ENCODE peak calls at places on chromosomes 3 and 15, in four cellular contexts. One of them, this sample, is unnamed.

GRCh38 chr3:53354945-53355498 is 7.7 kb upstream of the DCP1A start:
- DNase-seq in K562: no peak
- DNase-seq in SK-N-SH: no peak
- DNase-seq in WTC11: no peak
- DNase-seq in this sample: no peak

GRCh38 chr3:53850895-53851294 is 4.5 kb downstream of the IL17RB start:
- DNase-seq in WTC11: no peak
- DNase-seq in SK-N-SH: no peak
- DNase-seq in K562: no peak
- DNase-seq in this sample: no peak

GRCh38 chr15:85704021-85704420 is 90.7 kb downstream of the KLHL25 start:
- DNase-seq in WTC11: no peak
- DNase-seq in SK-N-SH: no peak
- DNase-seq in K562: no peak
- DNase-seq in this sample: no peak

GRCh38 chr3:117045143-117045542 is 335.6 kb downstream of the TUSC7 start:
- DNase-seq in SK-N-SH: no peak
- DNase-seq in WTC11: peak
- DNase-seq in K562: no peak
- DNase-seq in this sample: no peak

GRCh38 chr3:50287262-50287661 is 5.0 kb downstream of the IFRD2 start:
- DNase-seq in SK-N-SH: no peak
- DNase-seq in WTC11: no peak
- DNase-seq in K562: no peak
- DNase-seq in this sample: no peak

GRCh38 chr3:146269271-146269670 is 18.4 kb upstream of the PLSCR4 start:
- DNase-seq in WTC11: no peak
- DNase-seq in SK-N-SH: no peak
- DNase-seq in K562: no peak
- DNase-seq in this sample: no peak

GRCh38 chr3:136899622-136900158 is 37.7 kb downstream of the NCK1 start:
- DNase-seq in SK-N-SH: no peak
- DNase-seq in K562: peak
- DNase-seq in WTC11: no peak
- DNase-seq in this sample: no peak

GRCh38 chr3:4977889-4978258 is 1.4 kb upstream of the BHLHE40 start:
- DNase-seq in SK-N-SH: no peak
- DNase-seq in K562: no peak
- DNase-seq in WTC11: no peak
- DNase-seq in this sample: no peak

GRCh38 chr3:188421151-188421821 is 267.3 kb downstream of the LPP start:
- DNase-seq in WTC11: no peak
- DNase-seq in K562: no peak
- DNase-seq in SK-N-SH: no peak
- DNase-seq in this sample: no peak

GRCh38 chr3:156580986-156581385 is 26.1 kb upstream of the SSR3 start:
- DNase-seq in WTC11: no peak
- DNase-seq in K562: no peak
- DNase-seq in SK-N-SH: no peak
- DNase-seq in this sample: no peak

GRCh38 chr15:31330111-31330785 is 3.6 kb downstream of the KLF13 start:
- DNase-seq in WTC11: no peak
- DNase-seq in K562: no peak
- DNase-seq in SK-N-SH: no peak
- DNase-seq in this sample: no peak

GRCh38 chr3:191154827-191155226 is 44.2 kb upstream of the OSTN start:
- DNase-seq in WTC11: no peak
- DNase-seq in SK-N-SH: no peak
- DNase-seq in K562: no peak
- DNase-seq in this sample: no peak

GRCh38 chr3:130276203-130276803 is 69.2 kb upstream of the COL6A5 start:
- DNase-seq in SK-N-SH: peak
- DNase-seq in K562: peak
- DNase-seq in WTC11: no peak
- DNase-seq in this sample: no peak

GRCh38 chr3:51908026-51908425 is 4.9 kb upstream of the IQCF1 start:
- DNase-seq in SK-N-SH: no peak
- DNase-seq in WTC11: no peak
- DNase-seq in K562: no peak
- DNase-seq in this sample: no peak

GRCh38 chr3:196638922-196639516 is 475 bp upstream of the NRROS start:
- DNase-seq in WTC11: no peak
- DNase-seq in SK-N-SH: no peak
- DNase-seq in K562: no peak
- DNase-seq in this sample: no peak

GRCh38 chr15:93706881-93707280 is 524.5 kb upstream of the MCTP2 start:
- DNase-seq in WTC11: no peak
- DNase-seq in SK-N-SH: no peak
- DNase-seq in K562: no peak
- DNase-seq in this sample: no peak

GRCh38 chr3:100104442-100104798 is 9.9 kb downstream of the FILIP1L start:
- DNase-seq in WTC11: no peak
- DNase-seq in SK-N-SH: no peak
- DNase-seq in K562: no peak
- DNase-seq in this sample: no peak

GRCh38 chr3:74435631-74436030 is 178.8 kb downstream of the CNTN3 start:
- DNase-seq in WTC11: no peak
- DNase-seq in K562: no peak
- DNase-seq in SK-N-SH: no peak
- DNase-seq in this sample: no peak

GRCh38 chr3:119428538-119428937 is 34.9 kb downstream of the TMEM39A start:
- DNase-seq in WTC11: peak
- DNase-seq in K562: peak
- DNase-seq in SK-N-SH: no peak
- DNase-seq in this sample: no peak

GRCh38 chr3:46719044-46719565 is 1.4 kb upstream of the PRSS50 start:
- DNase-seq in K562: no peak
- DNase-seq in WTC11: no peak
- DNase-seq in SK-N-SH: no peak
- DNase-seq in this sample: no peak

GRCh38 chr3:46716461-46717441 is 918 bp downstream of the PRSS50 start:
- DNase-seq in SK-N-SH: no peak
- DNase-seq in K562: no peak
- DNase-seq in WTC11: no peak
- DNase-seq in this sample: no peak

GRCh38 chr3:46715507-46716175 is 2.0 kb downstream of the PRSS50 start:
- DNase-seq in K562: no peak
- DNase-seq in WTC11: no peak
- DNase-seq in SK-N-SH: no peak
- DNase-seq in this sample: no peak

GRCh38 chr3:46719735-46720271 is 2.1 kb upstream of the PRSS50 start:
- DNase-seq in WTC11: no peak
- DNase-seq in K562: no peak
- DNase-seq in SK-N-SH: no peak
- DNase-seq in this sample: no peak

DNA sequence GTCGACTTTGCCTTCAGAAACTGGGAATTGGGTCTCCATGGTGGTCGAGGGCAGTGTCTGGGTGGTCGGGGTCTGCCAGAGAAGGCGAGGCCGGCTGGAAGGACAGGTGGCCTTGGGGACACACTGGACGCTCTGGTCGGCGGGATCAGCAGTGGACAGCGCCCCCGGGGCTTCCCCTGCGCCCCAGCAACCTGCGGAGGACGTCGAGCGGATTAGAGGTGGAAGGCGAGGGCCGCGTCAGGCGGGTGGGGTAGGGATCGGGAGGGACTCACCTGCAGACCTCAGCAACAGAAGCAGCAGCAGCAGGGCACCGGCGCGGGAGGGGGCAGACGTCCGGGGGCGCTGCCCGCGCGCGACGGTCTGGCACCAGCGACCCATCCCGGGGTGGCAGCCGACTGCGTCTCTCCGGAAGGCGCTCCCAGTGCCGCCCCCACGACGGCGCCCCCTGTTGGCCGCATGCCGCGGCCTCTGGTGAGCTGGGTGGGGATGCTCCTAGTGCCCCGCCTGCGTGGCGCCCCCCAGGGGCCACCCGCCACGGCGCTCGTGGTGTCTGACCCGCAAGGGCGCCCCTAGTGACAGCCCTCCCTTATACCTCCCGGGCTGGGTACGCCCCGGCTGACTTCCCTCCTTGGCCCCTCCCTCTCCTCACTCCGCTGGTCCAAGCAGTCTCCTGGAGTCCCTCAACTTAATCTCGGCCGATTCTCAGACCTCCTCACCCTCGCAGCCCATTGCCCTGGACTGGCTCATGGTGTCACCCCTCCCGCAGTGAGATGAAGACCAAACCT is at the start of gene PRSS50:
- DNase-seq in K562: peak
- DNase-seq in WTC11: peak
- DNase-seq in SK-N-SH: peak
- DNase-seq in this sample: no peak
- TF ChIP-seq USF1 in K562: no peak
- TF ChIP-seq USF1 in WTC11: no peak
- TF ChIP-seq USF1 in SK-N-SH: no peak
- TF ChIP-seq USF1 in this sample: no peak

GRCh38 chr15:101058735-101059134 is 139.6 kb downstream of the LRRK1 start:
- DNase-seq in K562: no peak
- DNase-seq in SK-N-SH: no peak
- DNase-seq in WTC11: no peak
- DNase-seq in this sample: no peak

GRCh38 chr15:101056366-101057334 is 137.5 kb downstream of the LRRK1 start:
- DNase-seq in K562: no peak
- DNase-seq in SK-N-SH: peak
- DNase-seq in WTC11: no peak
- DNase-seq in this sample: no peak

GRCh38 chr15:101055411-101055810 is 136.3 kb downstream of the LRRK1 start:
- DNase-seq in WTC11: no peak
- DNase-seq in SK-N-SH: peak
- DNase-seq in K562: no peak
- DNase-seq in this sample: no peak

GRCh38 chr15:101059381-101060341 is 140.5 kb downstream of the LRRK1 start:
- DNase-seq in SK-N-SH: no peak
- DNase-seq in K562: no peak
- DNase-seq in WTC11: no peak
- DNase-seq in this sample: no peak

GRCh38 chr15:101057841-101058407 is 138.8 kb downstream of the LRRK1 start:
- DNase-seq in K562: no peak
- DNase-seq in WTC11: no peak
- DNase-seq in SK-N-SH: peak
- DNase-seq in this sample: no peak
- TF ChIP-seq USF1 in K562: no peak
- TF ChIP-seq USF1 in WTC11: no peak
- TF ChIP-seq USF1 in SK-N-SH: no peak
- TF ChIP-seq USF1 in this sample: no peak

DNA sequence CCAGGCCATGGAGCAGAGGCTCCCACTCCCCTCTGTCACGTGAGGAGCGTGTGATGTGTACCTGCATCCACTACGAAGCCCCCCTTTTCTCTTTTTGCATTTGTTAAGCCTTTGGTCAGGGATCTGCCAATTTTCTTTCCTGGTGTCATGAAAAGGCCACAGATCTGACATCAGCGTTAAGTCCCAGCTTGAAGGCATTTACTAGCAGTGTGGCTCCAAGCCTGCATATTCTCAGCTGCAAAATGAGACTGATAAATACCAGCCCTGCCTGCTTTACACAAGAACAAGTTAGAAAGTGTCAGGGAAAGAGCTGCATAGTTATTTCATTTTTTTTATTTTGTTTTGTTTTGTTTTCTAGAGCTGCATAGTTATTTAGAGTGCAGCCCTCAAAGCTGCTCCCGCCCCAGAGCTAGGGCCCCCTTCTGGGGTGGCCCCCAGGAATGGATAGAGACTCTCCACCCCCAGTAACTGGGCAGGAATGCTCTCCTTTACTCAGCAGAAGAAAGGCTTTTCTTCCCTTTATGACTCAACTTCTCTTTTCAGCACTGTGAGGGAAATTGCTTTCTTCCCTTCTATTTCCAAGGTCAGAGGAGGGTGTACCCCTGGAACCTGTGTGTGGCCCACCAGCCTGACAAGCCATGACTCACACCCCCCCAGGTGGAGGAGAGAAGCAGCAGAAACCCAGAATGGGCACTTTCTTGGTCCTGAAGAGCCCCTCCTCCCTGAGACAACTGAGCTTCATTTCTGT is 2.5 kb upstream of the ANKRD63 start:
- DNase-seq in WTC11: no peak
- DNase-seq in K562: no peak
- DNase-seq in SK-N-SH: no peak
- DNase-seq in this sample: no peak
- TF ChIP-seq USF1 in WTC11: no peak
- TF ChIP-seq USF1 in K562: no peak
- TF ChIP-seq USF1 in SK-N-SH: no peak
- TF ChIP-seq USF1 in this sample: no peak

DNA sequence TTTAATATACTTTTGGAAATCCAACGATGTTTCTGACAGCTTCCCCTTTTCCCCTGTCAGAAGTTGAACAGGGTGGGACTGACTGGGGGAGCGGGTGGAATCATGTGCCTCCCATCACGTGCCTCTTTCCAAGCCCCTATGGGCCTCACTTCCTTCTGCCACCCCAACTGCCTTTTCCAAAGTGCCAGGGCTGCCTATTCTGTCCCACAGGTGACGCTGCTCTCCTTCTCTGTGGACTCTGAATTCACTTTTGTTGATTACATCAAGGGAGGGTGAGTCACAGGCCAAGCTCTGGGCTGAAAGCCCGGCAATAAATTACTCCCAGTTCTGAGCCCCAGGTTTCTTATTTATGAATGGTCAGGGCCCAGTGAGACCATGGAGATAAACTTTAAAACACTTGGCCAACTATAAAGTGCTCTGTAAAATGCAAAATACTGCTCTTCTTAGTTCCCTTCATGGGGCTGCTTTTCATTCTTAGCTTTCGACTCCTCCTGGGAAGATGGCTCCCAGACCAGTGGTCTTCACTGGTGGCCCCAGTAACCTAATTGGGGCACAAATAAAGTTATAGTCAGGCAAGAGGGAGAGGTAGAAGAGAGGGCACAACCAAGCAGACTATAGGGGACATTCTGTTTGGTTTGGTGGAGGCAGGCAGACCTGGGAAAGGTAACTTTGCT is 12.3 kb downstream of the CPNE9 start:
- DNase-seq in K562: peak
- DNase-seq in SK-N-SH: no peak
- DNase-seq in WTC11: no peak
- DNase-seq in this sample: no peak
- TF ChIP-seq USF1 in K562: peak
- TF ChIP-seq USF1 in SK-N-SH: peak
- TF ChIP-seq USF1 in WTC11: no peak
- TF ChIP-seq USF1 in this sample: peak

GRCh38 chr3:72593881-72594397 is 254.3 kb downstream of the SHQ1 start:
- DNase-seq in K562: no peak
- DNase-seq in SK-N-SH: no peak
- DNase-seq in WTC11: no peak
- DNase-seq in this sample: no peak
- TF ChIP-seq USF1 in K562: no peak
- TF ChIP-seq USF1 in SK-N-SH: no peak
- TF ChIP-seq USF1 in WTC11: no peak
- TF ChIP-seq USF1 in this sample: no peak

GRCh38 chr15:80072285-80072684 is 12.8 kb downstream of the ZFAND6 start:
- DNase-seq in SK-N-SH: peak
- DNase-seq in K562: peak
- DNase-seq in WTC11: no peak
- DNase-seq in this sample: peak
- TF ChIP-seq USF1 in SK-N-SH: no peak
- TF ChIP-seq USF1 in K562: no peak
- TF ChIP-seq USF1 in WTC11: no peak
- TF ChIP-seq USF1 in this sample: no peak